ENCODE peak calls at places on chromosomes 1 and 21, in five cellular contexts. One of them, this sample, is unnamed.
A peak's percentile ranks its signal among the peaks of the same experiment; 100 is the strongest.

GRCh38 chr1:223034270-223034798 is 108.7 kb downstream of the TLR5 start:
- DNase-seq in caudate nucleus: no peak
- DNase-seq in kidney tubule cell: no peak
- DNase-seq in bronchial epithelial cell: no peak
- DNase-seq in CD4-positive, alpha-beta T cell: no peak
- DNase-seq in this sample: no peak

GRCh38 chr1:109148838-109149555 is 35.1 kb downstream of the ELAPOR1 start:
- DNase-seq in caudate nucleus: no peak
- DNase-seq in CD4-positive, alpha-beta T cell: no peak
- DNase-seq in kidney tubule cell: no peak
- DNase-seq in bronchial epithelial cell: no peak
- DNase-seq in this sample: no peak

GRCh38 chr1:7303554-7304347 is 467.3 kb upstream of the VAMP3 start:
- DNase-seq in CD4-positive, alpha-beta T cell: no peak
- DNase-seq in kidney tubule cell: no peak
- DNase-seq in caudate nucleus: no peak
- DNase-seq in bronchial epithelial cell: no peak
- DNase-seq in this sample: no peak

GRCh38 chr1:175511496-175511895 is 231.9 kb downstream of the TNR start:
- DNase-seq in CD4-positive, alpha-beta T cell: no peak
- DNase-seq in bronchial epithelial cell: no peak
- DNase-seq in kidney tubule cell: peak; percentile 1
- DNase-seq in caudate nucleus: no peak
- DNase-seq in this sample: no peak

GRCh38 chr1:162349635-162350330 is 26.9 kb downstream of the SPATA46 start:
- DNase-seq in caudate nucleus: no peak
- DNase-seq in CD4-positive, alpha-beta T cell: no peak
- DNase-seq in bronchial epithelial cell: peak; percentile 89
- DNase-seq in kidney tubule cell: peak; percentile 96
- DNase-seq in this sample: peak; percentile 52

GRCh38 chr21:36385909-36386642 is 884 bp downstream of the CHAF1B start:
- DNase-seq in CD4-positive, alpha-beta T cell: no peak
- DNase-seq in bronchial epithelial cell: no peak
- DNase-seq in kidney tubule cell: no peak
- DNase-seq in caudate nucleus: no peak
- DNase-seq in this sample: no peak

GRCh38 chr1:203631946-203632345 is 5.3 kb downstream of the ATP2B4 start:
- DNase-seq in bronchial epithelial cell: no peak
- DNase-seq in kidney tubule cell: no peak
- DNase-seq in caudate nucleus: no peak
- DNase-seq in CD4-positive, alpha-beta T cell: no peak
- DNase-seq in this sample: no peak

GRCh38 chr21:42125571-42126544 is 54.7 kb downstream of the UMODL1 start:
- DNase-seq in CD4-positive, alpha-beta T cell: no peak
- DNase-seq in kidney tubule cell: peak; percentile 20
- DNase-seq in caudate nucleus: no peak
- DNase-seq in bronchial epithelial cell: peak; percentile 35
- DNase-seq in this sample: no peak

GRCh38 chr1:233443040-233443439 is 115.5 kb downstream of the MAP3K21 start:
- DNase-seq in CD4-positive, alpha-beta T cell: no peak
- DNase-seq in kidney tubule cell: peak; percentile 71
- DNase-seq in bronchial epithelial cell: peak; percentile 76
- DNase-seq in caudate nucleus: no peak
- DNase-seq in this sample: peak; percentile 30

GRCh38 chr1:64917328-64917861 is 49.0 kb downstream of the JAK1 start:
- DNase-seq in kidney tubule cell: peak; percentile 100
- DNase-seq in caudate nucleus: no peak
- DNase-seq in CD4-positive, alpha-beta T cell: no peak
- DNase-seq in bronchial epithelial cell: peak; percentile 90
- DNase-seq in this sample: peak; percentile 66

GRCh38 chr1:113931456-113931855 is 2.3 kb downstream of the HIPK1 start:
- DNase-seq in CD4-positive, alpha-beta T cell: no peak
- DNase-seq in caudate nucleus: no peak
- DNase-seq in bronchial epithelial cell: peak; percentile 45
- DNase-seq in kidney tubule cell: peak; percentile 48
- DNase-seq in this sample: no peak

GRCh38 chr1:238199325-238199724 is 308.6 kb upstream of the ZP4 start:
- DNase-seq in caudate nucleus: no peak
- DNase-seq in CD4-positive, alpha-beta T cell: no peak
- DNase-seq in bronchial epithelial cell: no peak
- DNase-seq in kidney tubule cell: no peak
- DNase-seq in this sample: no peak

GRCh38 chr1:222095606-222096475 is 354.0 kb upstream of the DUSP10 start:
- DNase-seq in kidney tubule cell: peak; percentile 37
- DNase-seq in CD4-positive, alpha-beta T cell: peak; percentile 58
- DNase-seq in bronchial epithelial cell: peak; percentile 26
- DNase-seq in caudate nucleus: no peak
- DNase-seq in this sample: no peak

GRCh38 chr1:63987014-63987630 is 213.3 kb downstream of the ROR1 start:
- DNase-seq in CD4-positive, alpha-beta T cell: no peak
- DNase-seq in kidney tubule cell: peak; percentile 38
- DNase-seq in caudate nucleus: no peak
- DNase-seq in bronchial epithelial cell: peak; percentile 42
- DNase-seq in this sample: no peak

GRCh38 chr1:2209400-2210083 is 15.0 kb upstream of the FAAP20 start:
- DNase-seq in bronchial epithelial cell: no peak
- DNase-seq in CD4-positive, alpha-beta T cell: no peak
- DNase-seq in kidney tubule cell: no peak
- DNase-seq in caudate nucleus: no peak
- DNase-seq in this sample: no peak

GRCh38 chr1:183607322-183607980 is 17.2 kb upstream of the NCF2 start:
- DNase-seq in caudate nucleus: no peak
- DNase-seq in kidney tubule cell: peak; percentile 23
- DNase-seq in bronchial epithelial cell: no peak
- DNase-seq in CD4-positive, alpha-beta T cell: no peak
- DNase-seq in this sample: no peak

GRCh38 chr1:67853704-67854103 is 20.4 kb upstream of the GNG12 start:
- DNase-seq in caudate nucleus: no peak
- DNase-seq in CD4-positive, alpha-beta T cell: no peak
- DNase-seq in kidney tubule cell: peak; percentile 80
- DNase-seq in bronchial epithelial cell: peak; percentile 58
- DNase-seq in this sample: no peak

GRCh38 chr1:76511226-76511625 is 356.1 kb upstream of the ST6GALNAC5 start:
- DNase-seq in kidney tubule cell: no peak
- DNase-seq in CD4-positive, alpha-beta T cell: no peak
- DNase-seq in caudate nucleus: peak; percentile 3
- DNase-seq in bronchial epithelial cell: no peak
- DNase-seq in this sample: no peak

GRCh38 chr1:24157921-24158481 is 15.1 kb upstream of the IL22RA1 start:
- DNase-seq in CD4-positive, alpha-beta T cell: no peak
- DNase-seq in kidney tubule cell: no peak
- DNase-seq in caudate nucleus: no peak
- DNase-seq in bronchial epithelial cell: no peak
- DNase-seq in this sample: no peak

This sample was measured in keratinocyte.